ENCODE peak calls at places on chromosomes 6 and 20, in four cellular contexts. B, J, R and P are unnamed samples.

GRCh38 chr6:15254074-15254975 is 8.5 kb downstream of the JARID2 start:
- DNase-seq in B (no peak), J (no peak), R (peak), P (no peak)

GRCh38 chr6:33851959-33852358 is 48.2 kb upstream of the MLN start:
- DNase-seq in B (no peak), J (no peak), R (peak), P (no peak)

GRCh38 chr6:110814488-110815259 is 595 bp downstream of the CDK19 start:
- DNase-seq in B (peak), J (peak), R (peak), P (peak)

GRCh38 chr20:1434571-1435336 is 31.9 kb downstream of the NSFL1C start:
- DNase-seq in B (no peak), J (no peak), R (peak), P (peak)

GRCh38 chr20:17560344-17561074 is 9.4 kb upstream of the DSTN start:
- DNase-seq in B (no peak), J (no peak), R (peak), P (no peak)

GRCh38 chr6:9657994-9658393 is 756.9 kb downstream of the TFAP2A start:
- DNase-seq in B (no peak), J (no peak), R (peak), P (no peak)

GRCh38 chr20:64228086-64228485 is 27.5 kb upstream of the PCMTD2 start:
- DNase-seq in B (peak), J (no peak), R (no peak), P (no peak)

GRCh38 chr20:58604410-58604881 is 46.6 kb upstream of the STX16 start:
- DNase-seq in B (no peak), J (no peak), R (no peak), P (no peak)

GRCh38 chr20:37726321-37726720 is 32.5 kb downstream of the CTNNBL1 start:
- DNase-seq in B (no peak), J (no peak), R (no peak), P (no peak)

GRCh38 chr6:33907227-33907626 is 103.4 kb upstream of the MLN start:
- DNase-seq in B (peak), J (no peak), R (no peak), P (no peak)

GRCh38 chr6:142822383-142822782 is 122.6 kb downstream of the HIVEP2 start:
- DNase-seq in B (no peak), J (no peak), R (no peak), P (no peak)

GRCh38 chr6:152309648-152310047 is 327.5 kb downstream of the SYNE1 start:
- DNase-seq in B (no peak), J (no peak), R (no peak), P (no peak)

GRCh38 chr6:31558318-31558625 is 10.9 kb downstream of the NFKBIL1 start:
- DNase-seq in B (no peak), J (no peak), R (no peak), P (no peak)

GRCh38 chr6:23752414-23752813 is 373.6 kb upstream of the NRSN1 start:
- DNase-seq in B (no peak), J (no peak), R (no peak), P (no peak)